ENCODE peak calls at places on chromosomes 3 and 15, in ten cellular contexts. Z is ELF-1; S is GM03348; I is CD4-positive, alpha-beta T cell; C is midbrain; A is G401; U is NCI-H226; E is CD4-positive, alpha-beta memory T cell; L is immature natural killer cell; Y is brain microvascular endothelial cell. J is an unnamed sample.

GRCh38 chr3:177618873-177619771 is 421.8 kb upstream of the TBL1XR1 start:
- DNase-seq in L (no peak), C (peak), Y (peak), U (no peak), Z (no peak), A (peak), I (no peak), E (no peak), S (peak), J (no peak)

GRCh38 chr15:70051948-70052633 is 45.6 kb downstream of the TLE3 start:
- DNase-seq in E (no peak), Y (no peak), A (no peak), I (no peak), L (no peak), C (no peak), S (no peak), Z (no peak), U (no peak), J (no peak)

GRCh38 chr3:13500133-13500885 is 20.2 kb downstream of the HDAC11 start:
- DNase-seq in Z (peak), I (no peak), Y (peak), A (no peak), C (no peak), S (peak), E (no peak), L (no peak), U (no peak), J (no peak)

GRCh38 chr15:91965501-91966180 is 112.1 kb downstream of the SLCO3A1 start:
- DNase-seq in U (peak), Z (no peak), E (no peak), Y (no peak), L (no peak), C (no peak), A (peak), I (no peak), S (peak), J (no peak)

GRCh38 chr15:65034719-65035118 is 5.3 kb upstream of the MTFMT start:
- DNase-seq in S (no peak), E (no peak), L (no peak), I (no peak), Y (no peak), U (no peak), Z (no peak), A (no peak), C (no peak), J (no peak)

GRCh38 chr3:43870110-43870509 is 179.4 kb downstream of the ABHD5 start:
- DNase-seq in I (no peak), Z (peak), S (peak), L (no peak), Y (peak), A (no peak), C (no peak), E (no peak), U (peak), J (no peak)

GRCh38 chr15:70433583-70434288 is 329.6 kb downstream of the UACA start:
- DNase-seq in E (no peak), S (no peak), L (no peak), Z (no peak), I (no peak), A (no peak), Y (no peak), C (no peak), U (no peak), J (no peak)

GRCh38 chr15:33871911-33872760 is 96.2 kb upstream of the CHRM5 start:
- DNase-seq in Z (no peak), A (no peak), L (no peak), S (peak), C (no peak), U (no peak), I (no peak), Y (no peak), E (no peak), J (no peak)

GRCh38 chr3:127645371-127646015 is 16.5 kb downstream of the PODXL2 start:
- DNase-seq in Z (no peak), C (no peak), A (no peak), I (no peak), U (no peak), S (no peak), E (no peak), Y (no peak), L (no peak), J (no peak)

GRCh38 chr3:143157957-143158548 is 38.5 kb downstream of the CHST2 start:
- DNase-seq in S (no peak), Y (no peak), C (no peak), A (no peak), E (no peak), Z (no peak), L (no peak), I (no peak), U (no peak), J (no peak)

GRCh38 chr15:55334997-55335396 is 16.0 kb downstream of the PIGB start:
- DNase-seq in C (no peak), E (no peak), L (no peak), S (no peak), Z (no peak), A (no peak), Y (no peak), I (no peak), U (no peak), J (no peak)

GRCh38 chr15:85689729-85690128 is 105.0 kb downstream of the KLHL25 start:
- DNase-seq in U (no peak), I (peak), C (peak), A (peak), L (peak), Z (peak), E (peak), Y (peak), S (peak), J (peak)

GRCh38 chr15:73704869-73705645 is 20.9 kb downstream of the CD276 start:
- DNase-seq in L (peak), C (peak), E (peak), S (peak), Y (peak), U (peak), A (peak), I (peak), Z (peak), J (no peak)

GRCh38 chr3:46114324-46114988 is 87.2 kb upstream of the XCR1 start:
- DNase-seq in U (peak), A (peak), L (no peak), E (no peak), Y (peak), Z (peak), I (no peak), C (no peak), S (peak), J (no peak)

GRCh38 chr15:70142322-70143191 is 44.8 kb upstream of the TLE3 start:
- DNase-seq in Z (no peak), C (no peak), E (no peak), A (no peak), U (peak), S (no peak), L (no peak), I (no peak), Y (peak), J (no peak)

GRCh38 chr3:69422751-69423150 is 36.9 kb upstream of the FRMD4B start:
- DNase-seq in Z (no peak), A (no peak), C (no peak), L (no peak), I (no peak), S (peak), E (no peak), U (peak), Y (peak), J (no peak)

GRCh38 chr15:40493089-40493840 is 22.5 kb downstream of the CHST14 start:
- DNase-seq in E (peak), Z (no peak), Y (no peak), S (no peak), C (no peak), A (no peak), L (no peak), I (peak), U (no peak), J (no peak)

GRCh38 chr3:76565496-76566210 is 474.2 kb upstream of the ROBO2 start:
- DNase-seq in S (no peak), C (no peak), L (no peak), I (no peak), U (no peak), Y (no peak), A (peak), Z (no peak), E (no peak), J (no peak)

GRCh38 chr3:156271995-156272719 is 151.8 kb downstream of the KCNAB1 start:
- DNase-seq in Y (no peak), S (no peak), A (no peak), I (no peak), L (no peak), Z (no peak), U (no peak), C (no peak), E (no peak), J (no peak)

GRCh38 chr3:14988988-14989394 is 41.6 kb downstream of the NR2C2 start:
- DNase-seq in C (no peak), Z (peak), U (no peak), L (peak), E (no peak), S (no peak), Y (no peak), A (no peak), I (no peak), J (no peak)

GRCh38 chr3:72890166-72890925 is 2.5 kb downstream of the GXYLT2 start:
- DNase-seq in U (no peak), L (no peak), S (no peak), E (no peak), Z (no peak), I (no peak), A (no peak), C (peak), Y (no peak), J (no peak)

GRCh38 chr3:126108689-126109075 is 24.8 kb upstream of the SLC41A3 start:
- DNase-seq in Z (no peak), U (no peak), E (no peak), S (no peak), Y (no peak), C (no peak), A (no peak), L (no peak), I (no peak), J (no peak)

GRCh38 chr15:89486726-89487050 is 9.7 kb downstream of the RHCG start:
- DNase-seq in S (no peak), U (no peak), E (peak), Y (no peak), Z (no peak), C (no peak), A (no peak), I (peak), L (peak), J (no peak)

GRCh38 chr3:45608885-45609284 is 14.3 kb downstream of the LIMD1 start:
- DNase-seq in U (peak), E (no peak), I (no peak), S (no peak), Z (no peak), L (no peak), A (no peak), Y (no peak), C (no peak), J (no peak)

GRCh38 chr3:123694377-123695147 is 109.7 kb upstream of the HACD2 start:
- DNase-seq in U (no peak), Y (no peak), E (no peak), Z (peak), C (no peak), I (no peak), S (no peak), A (no peak), L (no peak), J (no peak)

GRCh38 chr3:34174740-34175139 is 376.3 kb downstream of the PDCD6IP start:
- DNase-seq in A (no peak), U (no peak), L (no peak), S (no peak), Y (no peak), E (no peak), Z (peak), C (no peak), I (no peak), J (no peak)

GRCh38 chr15:84747423-84748273 is 744 bp upstream of the ZNF592 start:
- DNase-seq in Z (peak), L (peak), Y (peak), U (peak), S (peak), C (peak), A (peak), E (peak), I (peak), J (peak)

GRCh38 chr3:133576169-133576568 is 2.7 kb downstream of the CDV3 start:
- DNase-seq in L (no peak), S (no peak), C (no peak), Z (no peak), E (no peak), U (no peak), I (no peak), Y (no peak), A (no peak), J (no peak)

GRCh38 chr3:130761730-130762311 is 15.2 kb upstream of the PIK3R4 start:
- DNase-seq in A (no peak), L (no peak), Y (no peak), U (peak), S (no peak), E (no peak), Z (no peak), C (no peak), I (no peak), J (no peak)

GRCh38 chr3:33717616-33717865 is 513 bp downstream of the CLASP2 start:
- DNase-seq in Z (no peak), Y (peak), U (no peak), L (no peak), S (peak), E (no peak), A (no peak), C (no peak), I (peak), J (no peak)

GRCh38 chr3:188788621-188789081 is 383.1 kb upstream of the TPRG1 start:
- DNase-seq in U (peak), S (peak), C (no peak), A (no peak), Y (peak), I (peak), Z (no peak), L (peak), E (peak), J (no peak)

GRCh38 chr3:114060906-114061655 is 4.5 kb downstream of the QTRT2 start:
- DNase-seq in U (no peak), L (no peak), Z (no peak), I (no peak), Y (no peak), C (no peak), S (no peak), E (no peak), A (no peak), J (no peak)

GRCh38 chr3:36166477-36166876 is 213.8 kb upstream of the STAC start:
- DNase-seq in C (no peak), Z (no peak), I (no peak), S (peak), E (no peak), Y (peak), L (no peak), A (no peak), U (peak), J (no peak)

GRCh38 chr15:100861511-100861991 is 18.1 kb upstream of the ALDH1A3 start:
- DNase-seq in L (no peak), C (peak), E (no peak), Y (no peak), S (no peak), A (no peak), I (no peak), Z (no peak), U (no peak), J (peak)

GRCh38 chr15:69044899-69045298 is 30.4 kb downstream of the NOX5 start:
- DNase-seq in L (no peak), Y (peak), Z (peak), E (no peak), A (no peak), C (no peak), S (peak), I (no peak), U (peak), J (no peak)

GRCh38 chr15:25501828-25502446 is 63.1 kb upstream of the UBE3A start:
- DNase-seq in C (peak), A (peak), S (peak), I (no peak), U (no peak), Z (peak), L (peak), E (peak), Y (peak), J (no peak)

GRCh38 chr15:49888727-49889126 is 230.3 kb downstream of the ATP8B4 start:
- DNase-seq in E (no peak), L (no peak), A (no peak), Z (no peak), S (no peak), I (no peak), Y (no peak), C (no peak), U (no peak), J (no peak)

GRCh38 chr3:184186184-184186901 is at the start of gene ABCF3:
- DNase-seq in L (no peak), E (no peak), Z (no peak), S (peak), U (no peak), Y (no peak), I (no peak), A (no peak), C (peak), J (no peak)